ENCODE peak calls at places on chromosomes 12 and 14, in five cellular contexts. One of them, this sample, is unnamed.

GRCh38 chr12:108840605-108841328 is 16.6 kb downstream of the SSH1 start:
- DNase-seq in upper lobe of right lung: no peak
- DNase-seq in CD8-positive, alpha-beta T cell: no peak
- DNase-seq in HCT116: no peak
- DNase-seq in osteocyte: no peak
- DNase-seq in this sample: no peak

GRCh38 chr14:54654600-54654999 is 87.7 kb downstream of the SAMD4A start:
- DNase-seq in CD8-positive, alpha-beta T cell: no peak
- DNase-seq in upper lobe of right lung: no peak
- DNase-seq in osteocyte: no peak
- DNase-seq in HCT116: no peak
- DNase-seq in this sample: no peak

GRCh38 chr12:39692258-39692853 is 72.8 kb upstream of the ABCD2 start:
- DNase-seq in HCT116: peak; percentile 0
- DNase-seq in CD8-positive, alpha-beta T cell: no peak
- DNase-seq in upper lobe of right lung: no peak
- DNase-seq in osteocyte: no peak
- DNase-seq in this sample: peak; percentile 3

GRCh38 chr14:77849711-77850110 is 49.8 kb downstream of the ADCK1 start:
- DNase-seq in CD8-positive, alpha-beta T cell: no peak
- DNase-seq in osteocyte: no peak
- DNase-seq in HCT116: peak; percentile 29
- DNase-seq in upper lobe of right lung: no peak
- DNase-seq in this sample: no peak

GRCh38 chr12:75660107-75660530 is 148.7 kb upstream of the KRR1 start:
- DNase-seq in upper lobe of right lung: no peak
- DNase-seq in CD8-positive, alpha-beta T cell: no peak
- DNase-seq in HCT116: peak; percentile 99
- DNase-seq in osteocyte: no peak
- DNase-seq in this sample: peak; percentile 52

GRCh38 chr12:50047693-50048250 is 9.6 kb upstream of the ASIC1 start:
- DNase-seq in osteocyte: no peak
- DNase-seq in CD8-positive, alpha-beta T cell: no peak
- DNase-seq in upper lobe of right lung: no peak
- DNase-seq in HCT116: no peak
- DNase-seq in this sample: no peak

GRCh38 chr14:24274101-24274543 is 2.7 kb upstream of the RABGGTA start:
- DNase-seq in osteocyte: no peak
- DNase-seq in CD8-positive, alpha-beta T cell: peak; percentile 39
- DNase-seq in HCT116: no peak
- DNase-seq in upper lobe of right lung: no peak
- DNase-seq in this sample: peak; percentile 95

GRCh38 chr14:38762436-38762835 is 340.6 kb downstream of the SEC23A start:
- DNase-seq in osteocyte: no peak
- DNase-seq in HCT116: no peak
- DNase-seq in CD8-positive, alpha-beta T cell: no peak
- DNase-seq in upper lobe of right lung: no peak
- DNase-seq in this sample: no peak

GRCh38 chr12:100706029-100706428 is 88.5 kb upstream of the ANO4 start:
- DNase-seq in upper lobe of right lung: no peak
- DNase-seq in HCT116: peak; percentile 21
- DNase-seq in CD8-positive, alpha-beta T cell: no peak
- DNase-seq in osteocyte: no peak
- DNase-seq in this sample: peak; percentile 65

DNA sequence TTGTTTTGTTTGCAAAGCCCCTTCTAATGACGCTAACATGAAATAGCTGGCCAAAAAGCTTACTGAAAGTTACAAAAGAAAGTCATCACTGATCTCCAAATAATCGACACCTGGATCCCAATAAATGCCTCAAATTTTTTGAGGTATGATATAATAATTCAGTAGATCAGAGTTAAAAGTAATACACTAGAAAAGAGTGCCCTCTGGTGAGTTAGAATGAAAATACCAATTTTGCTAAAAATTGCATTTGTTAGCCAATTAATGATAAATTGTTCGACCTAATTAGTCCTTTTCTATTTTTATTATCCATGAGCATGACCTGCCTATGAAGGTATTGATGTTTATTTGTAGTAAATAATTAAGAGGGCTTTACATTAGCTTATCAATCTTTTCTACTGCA is 78.6 kb downstream of the CEP128 start:
- DNase-seq in upper lobe of right lung: no peak
- DNase-seq in osteocyte: no peak
- DNase-seq in CD8-positive, alpha-beta T cell: no peak
- DNase-seq in HCT116: no peak
- DNase-seq in this sample: no peak
- TF ChIP-seq CTCF in upper lobe of right lung: no peak
- TF ChIP-seq CTCF in osteocyte: peak; percentile 65
- TF ChIP-seq CTCF in CD8-positive, alpha-beta T cell: no peak
- TF ChIP-seq CTCF in HCT116: peak; percentile 3
- TF ChIP-seq CTCF in this sample: peak; percentile 27

GRCh38 chr12:129028824-129029223 is 175.5 kb downstream of the GLT1D1 start:
- DNase-seq in HCT116: no peak
- DNase-seq in CD8-positive, alpha-beta T cell: no peak
- DNase-seq in upper lobe of right lung: no peak
- DNase-seq in osteocyte: no peak
- DNase-seq in this sample: no peak
- TF ChIP-seq CTCF in HCT116: no peak
- TF ChIP-seq CTCF in CD8-positive, alpha-beta T cell: no peak
- TF ChIP-seq CTCF in upper lobe of right lung: no peak
- TF ChIP-seq CTCF in osteocyte: no peak
- TF ChIP-seq CTCF in this sample: no peak

GRCh38 chr14:55749201-55749812 is 169.3 kb downstream of the KTN1 start:
- DNase-seq in CD8-positive, alpha-beta T cell: no peak
- DNase-seq in HCT116: no peak
- DNase-seq in osteocyte: no peak
- DNase-seq in upper lobe of right lung: no peak
- DNase-seq in this sample: peak; percentile 73

GRCh38 chr14:55746533-55746932 is 166.5 kb downstream of the KTN1 start:
- DNase-seq in HCT116: no peak
- DNase-seq in CD8-positive, alpha-beta T cell: no peak
- DNase-seq in upper lobe of right lung: no peak
- DNase-seq in osteocyte: no peak
- DNase-seq in this sample: no peak

GRCh38 chr14:55747186-55747585 is 167.2 kb downstream of the KTN1 start:
- DNase-seq in CD8-positive, alpha-beta T cell: no peak
- DNase-seq in upper lobe of right lung: no peak
- DNase-seq in HCT116: no peak
- DNase-seq in osteocyte: no peak
- DNase-seq in this sample: no peak

GRCh38 chr14:55752580-55753365 is 172.8 kb downstream of the KTN1 start:
- DNase-seq in upper lobe of right lung: no peak
- DNase-seq in CD8-positive, alpha-beta T cell: no peak
- DNase-seq in HCT116: no peak
- DNase-seq in osteocyte: no peak
- DNase-seq in this sample: peak; percentile 78

GRCh38 chr14:55749946-55750345 is 169.9 kb downstream of the KTN1 start:
- DNase-seq in CD8-positive, alpha-beta T cell: no peak
- DNase-seq in HCT116: no peak
- DNase-seq in osteocyte: no peak
- DNase-seq in upper lobe of right lung: no peak
- DNase-seq in this sample: no peak
- TF ChIP-seq CTCF in CD8-positive, alpha-beta T cell: no peak
- TF ChIP-seq CTCF in HCT116: no peak
- TF ChIP-seq CTCF in osteocyte: no peak
- TF ChIP-seq CTCF in upper lobe of right lung: no peak
- TF ChIP-seq CTCF in this sample: no peak

GRCh38 chr12:41014643-41015020 is 173.5 kb upstream of the PDZRN4 start:
- DNase-seq in HCT116: no peak
- DNase-seq in upper lobe of right lung: no peak
- DNase-seq in osteocyte: no peak
- DNase-seq in CD8-positive, alpha-beta T cell: no peak
- DNase-seq in this sample: no peak

GRCh38 chr12:41013921-41014642 is 174.0 kb upstream of the PDZRN4 start:
- DNase-seq in osteocyte: no peak
- DNase-seq in CD8-positive, alpha-beta T cell: no peak
- DNase-seq in HCT116: no peak
- DNase-seq in upper lobe of right lung: no peak
- DNase-seq in this sample: peak; percentile 16

GRCh38 chr12:41008472-41008871 is 179.6 kb upstream of the PDZRN4 start:
- DNase-seq in HCT116: no peak
- DNase-seq in upper lobe of right lung: no peak
- DNase-seq in CD8-positive, alpha-beta T cell: no peak
- DNase-seq in osteocyte: no peak
- DNase-seq in this sample: no peak

GRCh38 chr12:41011939-41012338 is 176.2 kb upstream of the PDZRN4 start:
- DNase-seq in CD8-positive, alpha-beta T cell: no peak
- DNase-seq in upper lobe of right lung: no peak
- DNase-seq in osteocyte: no peak
- DNase-seq in HCT116: no peak
- DNase-seq in this sample: no peak
- TF ChIP-seq CTCF in CD8-positive, alpha-beta T cell: no peak
- TF ChIP-seq CTCF in upper lobe of right lung: no peak
- TF ChIP-seq CTCF in osteocyte: no peak
- TF ChIP-seq CTCF in HCT116: no peak
- TF ChIP-seq CTCF in this sample: no peak

DNA sequence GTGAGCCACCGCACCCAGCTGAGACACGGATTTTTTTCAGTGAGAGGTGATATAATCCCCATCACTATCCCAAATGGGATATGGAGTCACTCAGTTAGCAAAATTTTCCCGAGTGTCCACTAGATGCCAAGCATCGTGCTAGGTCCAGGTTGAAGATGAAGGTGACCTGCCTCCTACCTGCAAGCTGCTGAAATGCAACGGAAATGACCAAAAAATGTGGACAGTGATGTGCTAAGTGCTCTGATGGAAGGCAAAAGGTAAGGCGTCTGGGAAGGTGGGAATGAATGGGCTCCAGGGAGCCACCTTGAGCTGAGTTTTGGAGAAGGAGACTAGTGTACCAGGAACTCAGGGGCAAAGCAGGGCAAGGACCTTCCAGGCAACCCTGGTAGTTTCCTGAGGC is 64.6 kb downstream of the CALM1 start:
- DNase-seq in HCT116: peak; percentile 12
- DNase-seq in CD8-positive, alpha-beta T cell: no peak
- DNase-seq in osteocyte: no peak
- DNase-seq in upper lobe of right lung: no peak
- DNase-seq in this sample: peak; percentile 15
- TF ChIP-seq CTCF in HCT116: peak; percentile 42
- TF ChIP-seq CTCF in CD8-positive, alpha-beta T cell: no peak
- TF ChIP-seq CTCF in osteocyte: no peak
- TF ChIP-seq CTCF in upper lobe of right lung: no peak
- TF ChIP-seq CTCF in this sample: no peak

GRCh38 chr12:107670999-107671643 is 14.5 kb upstream of the PWP1 start:
- DNase-seq in HCT116: peak; percentile 19
- DNase-seq in osteocyte: no peak
- DNase-seq in upper lobe of right lung: no peak
- DNase-seq in CD8-positive, alpha-beta T cell: no peak
- DNase-seq in this sample: peak; percentile 60
- TF ChIP-seq CTCF in HCT116: peak; percentile 30
- TF ChIP-seq CTCF in osteocyte: peak; percentile 50
- TF ChIP-seq CTCF in upper lobe of right lung: peak; percentile 50
- TF ChIP-seq CTCF in CD8-positive, alpha-beta T cell: peak; percentile 51
- TF ChIP-seq CTCF in this sample: peak; percentile 44

DNA sequence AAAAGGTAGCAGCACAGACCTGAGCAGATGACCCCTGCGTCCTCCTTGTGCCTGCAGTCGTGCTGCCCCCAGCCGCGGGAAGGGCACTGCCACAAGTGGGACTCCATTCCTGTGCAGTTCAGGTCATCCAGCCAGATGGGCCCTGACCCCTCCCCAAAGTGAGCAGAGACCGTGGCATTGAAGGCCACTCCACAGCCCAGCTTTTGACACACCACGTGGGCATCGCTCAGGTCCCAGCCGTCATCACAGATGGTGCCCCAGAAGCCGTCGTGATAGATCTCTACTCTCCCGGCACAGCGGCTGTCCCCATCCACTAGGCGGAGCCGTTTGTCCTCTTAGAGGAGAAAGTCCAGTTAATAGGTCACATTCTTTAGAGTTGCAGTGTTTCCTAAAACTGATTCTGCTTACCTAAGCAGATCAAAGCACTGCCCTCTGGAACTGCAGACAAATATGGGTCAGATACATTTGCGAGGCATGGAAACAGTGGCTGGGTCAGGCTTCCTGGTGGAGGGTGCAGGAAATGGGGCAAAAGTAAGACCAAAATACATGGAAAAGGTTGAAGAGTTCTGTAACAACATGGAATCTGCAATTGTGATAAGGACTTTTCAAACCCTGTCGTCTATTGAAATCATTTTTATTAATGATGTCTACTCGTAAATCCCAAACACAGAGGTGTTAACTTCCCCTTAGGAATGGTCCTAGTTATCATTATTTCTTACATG is 69.4 kb downstream of the CD163L1 start:
- DNase-seq in upper lobe of right lung: peak; percentile 72
- DNase-seq in CD8-positive, alpha-beta T cell: peak; percentile 16
- DNase-seq in osteocyte: no peak
- DNase-seq in HCT116: peak; percentile 47
- DNase-seq in this sample: peak; percentile 72
- TF ChIP-seq CTCF in upper lobe of right lung: peak; percentile 49
- TF ChIP-seq CTCF in CD8-positive, alpha-beta T cell: no peak
- TF ChIP-seq CTCF in osteocyte: peak; percentile 40
- TF ChIP-seq CTCF in HCT116: peak; percentile 59
- TF ChIP-seq CTCF in this sample: peak; percentile 32